ENCODE peak calls at places on chromosomes 13 and 19, in four cellular contexts. J, E, P and L are unnamed samples.

GRCh38 chr13:51083706-51084105 is 27.4 kb downstream of the C13orf42 start:
- DNase-seq in J (no peak), P (no peak), E (no peak), L (no peak)

GRCh38 chr13:98564204-98564603 is 12.7 kb downstream of the STK24 start:
- DNase-seq in P (no peak), E (no peak), J (no peak), L (no peak)

GRCh38 chr13:73073050-73073449 is 14.2 kb downstream of the KLF5 start:
- DNase-seq in J (no peak), P (no peak), E (no peak), L (no peak)

GRCh38 chr13:68099616-68100015 is 869.5 kb upstream of the PCDH9 start:
- DNase-seq in E (no peak), P (no peak), J (no peak), L (no peak)

GRCh38 chr13:65497265-65497664 is 1732.9 kb downstream of the PCDH9 start:
- DNase-seq in E (no peak), J (no peak), P (no peak), L (no peak)

GRCh38 chr19:14614099-14614412 is 31.2 kb downstream of the CLEC17A start:
- DNase-seq in P (no peak), E (no peak), J (no peak), L (peak; percentile 38)

GRCh38 chr13:113532156-113532806 is 41.8 kb upstream of the DCUN1D2 start:
- DNase-seq in P (no peak), E (no peak), J (peak; percentile 70), L (no peak)

GRCh38 chr13:26707122-26708006 is 53.2 kb downstream of the GPR12 start:
- DNase-seq in J (peak; percentile 71), E (peak; percentile 15), P (peak; percentile 50), L (no peak)

GRCh38 chr19:31135841-31136240 is 213.4 kb downstream of the TSHZ3 start:
- DNase-seq in P (no peak), E (no peak), J (no peak), L (no peak)

GRCh38 chr13:27375686-27376326 is 48.6 kb upstream of the GTF3A start:
- DNase-seq in E (peak; percentile 69), P (peak; percentile 47), J (peak; percentile 85), L (no peak)

GRCh38 chr19:14427461-14427860 is 5.6 kb upstream of the PKN1 start:
- DNase-seq in E (no peak), J (no peak), P (no peak), L (no peak)

GRCh38 chr13:67099494-67099893 is 130.6 kb downstream of the PCDH9 start:
- DNase-seq in E (no peak), J (no peak), P (no peak), L (no peak)

GRCh38 chr13:50080856-50081105 is 65.5 kb downstream of the KCNRG start:
- DNase-seq in E (no peak), P (no peak), J (no peak), L (no peak)

GRCh38 chr19:35045667-35046300 is 4.3 kb downstream of the HPN start:
- DNase-seq in E (peak; percentile 52), P (no peak), J (peak; percentile 63), L (peak; percentile 16)

GRCh38 chr19:10223488-10224213 is 7.5 kb downstream of the S1PR2 start:
- DNase-seq in P (no peak), J (no peak), E (peak; percentile 27), L (no peak)

GRCh38 chr19:1249298-1249989 is 1.1 kb downstream of the MIDN start:
- DNase-seq in E (peak; percentile 71), J (peak; percentile 92), P (peak; percentile 89), L (no peak)

GRCh38 chr19:38875656-38876345 is 2.3 kb downstream of the RINL start:
- DNase-seq in E (no peak), P (no peak), J (no peak), L (no peak)

GRCh38 chr19:55257461-55258411 is 1.1 kb downstream of the PPP6R1 start:
- DNase-seq in E (peak; percentile 56), P (no peak), J (no peak), L (no peak)

GRCh38 chr19:52673014-52673413 is 34.9 kb upstream of the ZNF83 start:
- DNase-seq in J (no peak), E (no peak), P (no peak), L (no peak)

GRCh38 chr19:54517483-54517882 is 14.9 kb downstream of the LAIR2 start:
- DNase-seq in E (peak; percentile 80), J (peak; percentile 63), P (peak; percentile 52), L (no peak)

GRCh38 chr19:677201-677600 is 1.0 kb downstream of the FSTL3 start:
- DNase-seq in J (no peak), E (no peak), P (peak; percentile 38), L (no peak)

GRCh38 chr13:98155475-98156111 is 12.7 kb downstream of the FARP1 start:
- DNase-seq in J (no peak), P (no peak), E (no peak), L (no peak)

GRCh38 chr13:38415233-38415632 is 65.6 kb downstream of the UFM1 start:
- DNase-seq in P (no peak), E (no peak), J (no peak), L (peak; percentile 72)

GRCh38 chr19:13553880-13554400 is 47.7 kb upstream of the CACNA1A start:
- DNase-seq in E (no peak), P (no peak), J (no peak), L (no peak)

GRCh38 chr19:3184847-3185481 is 766 bp upstream of the NCLN start:
- DNase-seq in P (no peak), J (peak; percentile 56), E (peak; percentile 57), L (no peak)
- TF ChIP-seq NR2C2 in P (no peak), J (no peak), E (no peak), L (no peak)

GRCh38 chr13:20826810-20827560 is 53.2 kb upstream of the EEF1AKMT1 start:
- DNase-seq in J (no peak), E (no peak), P (no peak), L (no peak)
- TF ChIP-seq CREB1 in J (no peak), E (no peak), P (no peak), L (no peak)

GRCh38 chr13:110853235-110853721 is 61.6 kb downstream of the ANKRD10 start:
- DNase-seq in P (no peak), E (no peak), J (no peak), L (no peak)

GRCh38 chr13:110854866-110855265 is 60.0 kb downstream of the ANKRD10 start:
- DNase-seq in J (no peak), P (no peak), E (no peak), L (no peak)

GRCh38 chr13:110855363-110855762 is 59.5 kb downstream of the ANKRD10 start:
- DNase-seq in E (no peak), J (no peak), P (no peak), L (no peak)

GRCh38 chr13:110860986-110861385 is 53.9 kb downstream of the ANKRD10 start:
- DNase-seq in J (no peak), P (no peak), E (no peak), L (no peak)

GRCh38 chr13:110856941-110857835 is 57.7 kb downstream of the ANKRD10 start:
- DNase-seq in E (no peak), P (no peak), J (no peak), L (no peak)
- TF ChIP-seq ATF2 in E (no peak), P (no peak), J (no peak), L (no peak)

GRCh38 chr19:48239582-48240141 is 16.1 kb downstream of the CARD8 start:
- DNase-seq in J (no peak), E (no peak), P (no peak), L (no peak)
- TF ChIP-seq NR2C2 in J (no peak), E (no peak), P (no peak), L (no peak)

GRCh38 chr13:36395280-36395679 is 37.0 kb upstream of the CCNA1 start:
- DNase-seq in P (peak; percentile 5), E (no peak), J (no peak), L (no peak)
- TF ChIP-seq CREB1 in P (no peak), E (no peak), J (no peak), L (no peak)

GRCh38 chr19:41551212-41551610 is 24.8 kb upstream of the CEACAM21 start:
- DNase-seq in J (no peak), P (no peak), E (no peak), L (no peak)

GRCh38 chr19:41551711-41552110 is 24.3 kb upstream of the CEACAM21 start:
- DNase-seq in J (no peak), P (no peak), E (no peak), L (no peak)

GRCh38 chr19:41548047-41548446 is 27.9 kb upstream of the CEACAM21 start:
- DNase-seq in J (no peak), P (no peak), E (no peak), L (no peak)

GRCh38 chr19:41547569-41547968 is 28.4 kb upstream of the CEACAM21 start:
- DNase-seq in J (no peak), E (no peak), P (no peak), L (no peak)

GRCh38 chr19:41548954-41549688 is 26.8 kb upstream of the CEACAM21 start:
- DNase-seq in J (no peak), P (no peak), E (no peak), L (no peak)
- TF ChIP-seq ATF2 in J (no peak), P (no peak), E (no peak), L (no peak)

GRCh38 chr13:48235100-48235813 is 2.3 kb downstream of the ITM2B start:
- DNase-seq in P (no peak), J (no peak), E (no peak), L (peak; percentile 45)

GRCh38 chr13:48233886-48234488 is 981 bp downstream of the ITM2B start:
- DNase-seq in E (no peak), P (no peak), J (no peak), L (peak; percentile 30)

GRCh38 chr13:48234652-48235099 is 1.7 kb downstream of the ITM2B start:
- DNase-seq in E (no peak), J (no peak), P (no peak), L (no peak)

GRCh38 chr13:48235814-48236135 is 2.8 kb downstream of the ITM2B start:
- DNase-seq in P (no peak), J (no peak), E (no peak), L (no peak)

GRCh38 chr13:48236528-48237353 is 3.7 kb downstream of the ITM2B start:
- DNase-seq in P (no peak), E (no peak), J (no peak), L (no peak)
- TF ChIP-seq NR2C2 in P (no peak), E (no peak), J (no peak), L (no peak)